ENCODE peak calls at places on chromosomes 12 and 14, in four cellular contexts. I is CD8-positive, alpha-beta T cell; R is GM12865; F is kidney. U is an unnamed sample.

GRCh38 chr14:28576523-28576922 is 190.1 kb upstream of the FOXG1 start:
- DNase-seq in I (no peak), R (no peak), F (no peak), U (no peak)

GRCh38 chr12:11728154-11728755 is 78.8 kb downstream of the ETV6 start:
- DNase-seq in I (no peak), R (no peak), F (no peak), U (no peak)

GRCh38 chr14:59342108-59342507 is 123.1 kb downstream of the GPR135 start:
- DNase-seq in I (no peak), R (no peak), F (no peak), U (no peak)

GRCh38 chr12:8032242-8033152 is at the start of gene FOXJ2:
- DNase-seq in I (peak; percentile 82), R (peak; percentile 79), F (peak; percentile 94), U (no peak)

GRCh38 chr14:97109234-97109633 is 312.1 kb downstream of the VRK1 start:
- DNase-seq in I (no peak), R (no peak), F (no peak), U (no peak)

GRCh38 chr12:1044697-1045096 is 53.7 kb downstream of the ERC1 start:
- DNase-seq in I (no peak), R (no peak), F (no peak), U (no peak)

GRCh38 chr12:12482150-12482761 is 80.4 kb downstream of the DUSP16 start:
- DNase-seq in I (peak; percentile 57), R (no peak), F (no peak), U (no peak)

GRCh38 chr14:73255005-73255400 is 17.7 kb downstream of the PAPLN start:
- DNase-seq in I (no peak), R (no peak), F (peak; percentile 54), U (no peak)

GRCh38 chr12:50785406-50785805 is 21.5 kb downstream of the ATF1 start:
- DNase-seq in I (no peak), R (no peak), F (no peak), U (no peak)

GRCh38 chr12:127509066-127509778 is 757.7 kb upstream of the TMEM132C start:
- DNase-seq in I (no peak), R (no peak), F (no peak), U (no peak)

GRCh38 chr14:56199976-56200577 is 81.9 kb downstream of the PELI2 start:
- DNase-seq in I (no peak), R (peak; percentile 57), F (no peak), U (no peak)

GRCh38 chr12:3527736-3528135 is 36.7 kb downstream of the PRMT8 start:
- DNase-seq in I (no peak), R (no peak), F (no peak), U (no peak)

GRCh38 chr14:53925201-53925766 is 31.3 kb downstream of the BMP4 start:
- DNase-seq in I (no peak), R (no peak), F (no peak), U (no peak)

GRCh38 chr14:103518416-103519042 is 4.1 kb downstream of the CKB start:
- DNase-seq in I (peak; percentile 74), R (peak; percentile 59), F (peak; percentile 87), U (no peak)

GRCh38 chr14:32329146-32329545 is at the start of gene AKAP6:
- DNase-seq in I (no peak), R (no peak), F (no peak), U (no peak)

GRCh38 chr14:81952917-81953316 is 419.3 kb upstream of the SEL1L start:
- DNase-seq in I (no peak), R (no peak), F (no peak), U (no peak)

GRCh38 chr14:104882325-104882973 is 17.4 kb downstream of the CEP170B start:
- DNase-seq in I (no peak), R (peak; percentile 42), F (peak; percentile 84), U (no peak)

GRCh38 chr12:64452559-64453329 is 824 bp downstream of the TBK1 start:
- DNase-seq in I (no peak), R (peak; percentile 23), F (no peak), U (no peak)

GRCh38 chr12:6145584-6145983 is 21.1 kb upstream of the VWF start:
- DNase-seq in I (no peak), R (no peak), F (no peak), U (no peak)

GRCh38 chr12:47078733-47079364 is 572 bp upstream of the PCED1B start:
- DNase-seq in I (peak; percentile 68), R (no peak), F (peak; percentile 69), U (no peak)

GRCh38 chr12:57793920-57794319 is 11.3 kb downstream of the TSFM start:
- DNase-seq in I (no peak), R (no peak), F (no peak), U (no peak)

GRCh38 chr12:125254856-125255255 is 189.6 kb downstream of the AACS start:
- DNase-seq in I (no peak), R (no peak), F (no peak), U (no peak)

GRCh38 chr14:84482256-84483071 is 1047.5 kb upstream of the FLRT2 start:
- DNase-seq in I (no peak), R (no peak), F (no peak), U (no peak)

GRCh38 chr12:131094831-131095805 is 141.4 kb downstream of the ADGRD1 start:
- DNase-seq in I (no peak), R (no peak), F (peak; percentile 64), U (no peak)

GRCh38 chr12:111444706-111445310 is 39.1 kb downstream of the SH2B3 start:
- DNase-seq in I (peak; percentile 73), R (peak; percentile 98), F (peak; percentile 84), U (no peak)

GRCh38 chr14:43200519-43200918 is 1306.6 kb downstream of the FSCB start:
- DNase-seq in I (no peak), R (no peak), F (no peak), U (no peak)

GRCh38 chr12:3275171-3276041 is 198.2 kb downstream of the TSPAN9 start:
- DNase-seq in I (peak; percentile 72), R (peak; percentile 64), F (peak; percentile 88), U (peak; percentile 80)

GRCh38 chr14:67856806-67857205 is 37.2 kb downstream of the RAD51B start:
- DNase-seq in I (no peak), R (no peak), F (no peak), U (no peak)

GRCh38 chr12:20631711-20632110 is 63.4 kb upstream of the SLCO1C1 start:
- DNase-seq in I (no peak), R (no peak), F (no peak), U (no peak)

GRCh38 chr12:89490922-89491321 is 33.7 kb downstream of the GALNT4 start:
- DNase-seq in I (no peak), R (no peak), F (no peak), U (no peak)

GRCh38 chr14:67820428-67820881 is 876 bp downstream of the RAD51B start:
- DNase-seq in I (no peak), R (peak; percentile 17), F (no peak), U (no peak)

GRCh38 chr12:122437656-122438121 is 15.2 kb upstream of the CLIP1 start:
- DNase-seq in I (no peak), R (no peak), F (no peak), U (peak; percentile 43)

GRCh38 chr12:125351788-125352187 is 286.6 kb downstream of the AACS start:
- DNase-seq in I (no peak), R (no peak), F (no peak), U (no peak)

GRCh38 chr12:52231305-52232232 is 1.5 kb upstream of the KRT7 start:
- DNase-seq in I (no peak), R (no peak), F (peak; percentile 89), U (peak; percentile 16)

GRCh38 chr12:131220007-131220685 is 266.4 kb downstream of the ADGRD1 start:
- DNase-seq in I (no peak), R (no peak), F (no peak), U (no peak)

GRCh38 chr12:6548556-6549378 is 7.1 kb downstream of the IFFO1 start:
- DNase-seq in I (no peak), R (no peak), F (peak; percentile 70), U (no peak)

GRCh38 chr14:63564318-63564717 is 21.1 kb upstream of the PPP2R5E start:
- DNase-seq in I (no peak), R (no peak), F (no peak), U (no peak)

DNA sequence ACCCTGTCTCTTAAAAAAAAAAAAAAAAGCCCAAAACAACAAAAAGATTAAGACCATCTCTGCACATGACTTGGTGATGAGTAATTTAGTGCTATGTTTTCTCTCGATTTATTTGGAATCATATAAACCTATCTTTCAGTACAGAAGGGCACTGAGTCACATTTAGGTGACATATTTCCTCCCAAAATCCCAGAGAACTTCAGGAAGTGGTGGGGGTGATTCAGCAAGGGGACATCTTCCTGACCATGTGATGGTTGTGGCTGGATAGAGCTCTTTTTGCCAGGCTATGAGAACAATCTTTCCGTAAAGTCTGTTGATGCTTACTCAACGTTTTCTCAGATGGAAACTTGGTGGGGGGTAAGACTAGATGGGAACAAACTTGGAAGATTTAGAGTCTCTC is 50.0 kb downstream of the PPFIBP1 start:
- DNase-seq in I (no peak), R (no peak), F (no peak), U (no peak)
- TF ChIP-seq CTCF in I (no peak), R (no peak), F (no peak), U (no peak)

GRCh38 chr14:80208426-80208950 is 2.8 kb downstream of the DIO2 start:
- DNase-seq in I (no peak), R (no peak), F (no peak), U (no peak)

GRCh38 chr14:80206351-80206750 is 5.0 kb downstream of the DIO2 start:
- DNase-seq in I (no peak), R (no peak), F (no peak), U (no peak)

GRCh38 chr14:80200093-80200492 is 11.2 kb downstream of the DIO2 start:
- DNase-seq in I (no peak), R (no peak), F (no peak), U (no peak)

DNA sequence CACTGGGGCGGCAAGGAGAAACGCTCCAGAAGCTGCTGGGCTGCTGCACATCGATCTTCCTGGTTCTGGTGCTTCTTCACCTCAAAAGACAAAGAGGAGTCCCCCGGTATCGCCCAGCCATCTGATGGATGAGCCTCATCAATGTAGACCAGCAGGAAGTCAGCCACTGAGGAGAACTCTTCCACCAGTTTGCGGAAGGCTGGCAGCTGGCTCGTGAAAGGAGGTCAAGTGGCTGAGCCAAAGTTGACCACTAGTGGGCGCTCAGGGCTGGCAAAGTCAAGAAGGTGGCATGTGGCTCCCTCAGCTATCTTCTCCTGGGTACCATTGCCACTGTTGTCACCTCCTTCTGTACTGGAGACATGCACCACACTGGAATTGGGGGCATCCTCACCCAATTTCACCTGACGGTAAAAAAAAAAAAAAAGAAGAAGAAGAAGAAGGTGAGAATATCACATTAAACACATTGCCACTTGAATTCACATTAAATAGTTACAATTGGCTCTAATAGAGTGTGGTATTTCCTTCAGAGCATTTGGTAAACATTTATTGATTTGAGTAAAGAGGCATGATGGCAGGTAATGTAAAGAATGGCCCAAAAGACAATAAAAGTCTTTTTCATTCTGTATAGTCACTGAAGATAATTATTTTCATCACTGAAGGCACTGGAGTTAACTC is 8.3 kb downstream of the DIO2 start:
- DNase-seq in I (no peak), R (peak; percentile 57), F (no peak), U (no peak)
- TF ChIP-seq CTCF in I (no peak), R (peak; percentile 71), F (peak; percentile 7), U (no peak)

GRCh38 chr12:10140001-10140400 is 10.0 kb upstream of the CLEC7A start:
- DNase-seq in I (peak; percentile 35), R (peak; percentile 82), F (no peak), U (no peak)
- TF ChIP-seq CTCF in I (peak; percentile 68), R (peak; percentile 49), F (peak; percentile 62), U (no peak)

DNA sequence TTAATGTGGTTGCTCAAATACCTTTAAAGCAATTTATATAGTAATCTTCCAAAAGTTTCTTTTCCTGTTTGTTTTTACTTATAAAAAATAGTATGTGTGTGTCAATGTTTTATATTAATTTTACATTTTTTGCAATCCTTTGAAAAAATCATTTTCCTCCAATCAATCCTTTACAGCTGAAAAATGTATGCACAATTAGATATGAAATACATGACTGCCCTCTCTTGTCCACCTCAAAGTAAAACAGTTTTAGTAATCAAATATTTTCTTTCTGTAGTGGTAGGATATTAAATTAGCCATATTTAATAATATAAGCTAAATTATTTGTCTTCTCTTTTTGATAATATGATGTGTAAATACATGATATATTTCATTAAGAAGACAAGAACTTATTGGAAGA is 269.9 kb downstream of the ADAMTS20 start:
- DNase-seq in I (no peak), R (no peak), F (no peak), U (no peak)
- TF ChIP-seq CTCF in I (no peak), R (no peak), F (peak; percentile 16), U (no peak)